ENCODE peak calls at places on chromosomes 1 and 21, in five cellular contexts. V, I, G, P and A are unnamed samples. For H3K4me1, the result is how much of the 10 kb centered on the place peaks cover.

GRCh38 chr1:109630881-109631512 is 11.4 kb downstream of the AMPD2 start:
- DNase-seq in G (peak), V (no peak), P (peak), I (no peak), A (no peak)

GRCh38 chr1:56490619-56491018 is 88.7 kb downstream of the PLPP3 start:
- DNase-seq in V (no peak), I (no peak), P (no peak), G (no peak), A (no peak)

GRCh38 chr21:14058566-14058965 is 152.2 kb downstream of the LIPI start:
- DNase-seq in V (no peak), P (no peak), I (peak), G (no peak), A (no peak)

GRCh38 chr1:46494910-46495309 is 5.3 kb downstream of the DMBX1 start:
- DNase-seq in P (no peak), V (no peak), G (no peak), I (no peak), A (no peak)

GRCh38 chr1:22529901-22530621 is 33.2 kb upstream of the EPHA8 start:
- DNase-seq in P (no peak), V (no peak), G (peak), I (no peak), A (no peak)

GRCh38 chr1:31152181-31152768 is 86.8 kb upstream of the PUM1 start:
- DNase-seq in P (no peak), I (no peak), G (no peak), V (peak), A (no peak)

GRCh38 chr21:44723177-44724131 is 12.1 kb upstream of the TSPEAR start:
- DNase-seq in V (no peak), P (no peak), I (peak), G (no peak), A (no peak)

GRCh38 chr1:20199410-20199809 is 13.1 kb upstream of the PLA2G2C start:
- DNase-seq in V (no peak), I (no peak), P (no peak), G (no peak), A (no peak)

GRCh38 chr1:115041654-115042053 is 12.0 kb downstream of the TSHB start:
- DNase-seq in P (no peak), V (no peak), I (no peak), G (no peak), A (no peak)

GRCh38 chr1:51336004-51336403 is 5.6 kb upstream of the TTC39A start:
- DNase-seq in V (no peak), I (no peak), P (no peak), G (no peak), A (no peak)

GRCh38 chr1:72037745-72038343 is 244.5 kb downstream of the NEGR1 start:
- DNase-seq in I (no peak), P (no peak), V (peak), G (no peak), A (no peak)

GRCh38 chr1:62294211-62294610 is 25.0 kb downstream of the KANK4 start:
- DNase-seq in P (peak), G (no peak), V (no peak), I (no peak), A (no peak)

GRCh38 chr1:245715291-245715701 is 560.5 kb downstream of the KIF26B start:
- DNase-seq in G (no peak), V (peak), I (no peak), P (no peak), A (no peak)

GRCh38 chr1:234719454-234720258 is 109.7 kb upstream of the IRF2BP2 start:
- DNase-seq in P (no peak), I (no peak), V (no peak), G (no peak), A (no peak)

GRCh38 chr1:1080122-1080753 is 6.1 kb upstream of the RNF223 start:
- DNase-seq in I (peak), G (peak), P (peak), V (peak), A (no peak)

GRCh38 chr1:28370220-28371010 is 875 bp downstream of the PHACTR4 start:
- DNase-seq in P (peak), V (peak), I (no peak), G (peak), A (no peak)

GRCh38 chr1:11407301-11407994 is 71.5 kb upstream of the DISP3 start:
- DNase-seq in G (no peak), V (no peak), P (no peak), I (no peak), A (peak)

GRCh38 chr1:116847688-116848531 is 61.8 kb upstream of the PTGFRN start:
- DNase-seq in P (no peak), G (peak), I (peak), V (peak), A (no peak)

GRCh38 chr1:88401283-88401682 is 282.8 kb upstream of the PKN2 start:
- DNase-seq in P (no peak), V (no peak), G (no peak), I (no peak), A (no peak)

GRCh38 chr21:38945536-38946245 is 140.0 kb downstream of the ETS2 start:
- DNase-seq in P (no peak), G (no peak), I (no peak), V (peak), A (no peak)

GRCh38 chr1:173590557-173590956 is 12.3 kb downstream of the SLC9C2 start:
- DNase-seq in I (no peak), P (no peak), V (no peak), G (no peak), A (no peak)

GRCh38 chr1:222749927-222750326 is 12.9 kb downstream of the FAM177B start:
- DNase-seq in I (no peak), V (no peak), G (no peak), P (peak), A (peak)

GRCh38 chr1:55214214-55214902 is 806 bp downstream of the USP24 start:
- DNase-seq in V (no peak), G (peak), I (peak), P (peak), A (no peak)

GRCh38 chr1:154479764-154480421 is 22.1 kb upstream of the TDRD10 start:
- DNase-seq in G (peak), I (no peak), V (peak), P (peak), A (peak)

GRCh38 chr1:7387053-7387861 is 383.8 kb upstream of the VAMP3 start:
- DNase-seq in I (peak), V (no peak), G (no peak), P (peak), A (no peak)

GRCh38 chr1:70487910-70488665 is 77.0 kb downstream of the CTH start:
- DNase-seq in V (peak), P (peak), G (no peak), I (no peak), A (peak)

GRCh38 chr1:110786802-110787327 is 86.1 kb upstream of the CD53 start:
- DNase-seq in I (no peak), V (no peak), P (no peak), G (no peak), A (no peak)

GRCh38 chr1:222441006-222441620 is 106.8 kb downstream of the HHIPL2 start:
- DNase-seq in P (no peak), G (no peak), I (no peak), V (peak), A (no peak)

GRCh38 chr1:27504588-27505419 is 14.8 kb upstream of the WASF2 start:
- DNase-seq in G (peak), I (peak), P (peak), V (peak), A (no peak)

GRCh38 chr1:29824478-29825273 is 588.4 kb downstream of the PTPRU start:
- DNase-seq in V (no peak), P (no peak), I (no peak), G (no peak), A (no peak)

GRCh38 chr1:116717318-116717717 is 36.9 kb upstream of the CD2 start:
- DNase-seq in I (no peak), P (no peak), G (no peak), V (no peak), A (no peak)

GRCh38 chr1:198499588-198499987 is 40.9 kb downstream of the ATP6V1G3 start:
- DNase-seq in G (no peak), I (no peak), V (peak), P (no peak), A (no peak)

GRCh38 chr1:41377397-41377796 is 16.2 kb downstream of the FOXO6 start:
- DNase-seq in V (no peak), G (no peak), I (peak), P (no peak), A (no peak)

GRCh38 chr1:209643295-209644020 is 8.8 kb downstream of the LAMB3 start:
- DNase-seq in V (no peak), P (no peak), I (peak), G (peak), A (no peak)

GRCh38 chr1:244327533-244327932 is 124.2 kb downstream of the ADSS2 start:
- DNase-seq in I (no peak), P (no peak), V (no peak), G (no peak), A (no peak)

GRCh38 chr1:244324176-244324883 is 127.4 kb downstream of the ADSS2 start:
- DNase-seq in V (no peak), I (no peak), P (no peak), G (no peak), A (no peak)

GRCh38 chr1:244326757-244327156 is 125.0 kb downstream of the ADSS2 start:
- DNase-seq in P (no peak), G (no peak), V (no peak), I (no peak), A (no peak)

GRCh38 chr1:244322791-244323521 is 128.8 kb downstream of the ADSS2 start:
- DNase-seq in I (no peak), G (peak), P (no peak), V (peak), A (peak)

GRCh38 chr1:244325056-244325764 is 126.5 kb downstream of the ADSS2 start:
- DNase-seq in G (no peak), V (peak), P (no peak), I (no peak), A (peak)
- H3K4me3 ChIP-seq in G (no peak), V (no peak), P (no peak), I (no peak), A (no peak)

DNA sequence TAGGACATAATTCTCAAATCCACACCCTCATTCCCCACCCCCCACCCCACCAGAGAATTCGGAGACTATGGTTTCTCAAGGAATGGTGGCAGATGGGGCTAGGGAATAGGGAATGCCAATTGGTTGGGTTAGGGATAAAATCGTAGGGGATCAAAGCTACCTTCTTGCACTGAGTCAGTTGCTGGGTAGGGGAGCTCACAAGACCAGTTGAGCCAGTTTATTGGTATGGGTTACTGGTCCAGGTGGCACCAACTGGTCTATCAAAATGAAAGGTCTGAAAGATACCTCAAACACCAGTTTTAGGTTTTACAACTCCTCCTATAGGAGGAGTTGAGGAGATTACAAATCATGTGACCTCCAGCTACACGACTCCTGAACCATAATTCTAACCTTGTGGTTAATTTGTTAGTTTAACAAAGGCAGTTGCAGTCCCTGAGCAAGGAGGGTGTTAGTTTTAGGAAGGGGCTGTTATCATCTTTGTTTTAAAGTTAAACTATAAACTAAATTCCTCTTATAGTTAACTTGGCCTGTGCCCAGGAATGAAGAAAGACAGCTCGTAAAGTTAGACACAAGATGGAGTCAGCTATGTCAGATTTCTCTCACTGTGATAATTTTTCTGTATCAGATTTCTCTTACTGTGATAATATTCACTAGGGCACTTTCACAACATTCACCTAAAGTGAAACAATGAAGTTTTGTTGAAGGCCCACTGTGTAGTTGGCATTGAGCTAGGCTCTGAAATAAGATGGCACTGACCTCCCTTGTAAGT is 2.5 kb downstream of the SHISAL2A start:
- DNase-seq in P (no peak), V (no peak), I (no peak), G (no peak), A (peak)
- H3K4me1 ChIP-seq in P (under half), V (under half), I (under half), G (under half), A (half or more)

DNA sequence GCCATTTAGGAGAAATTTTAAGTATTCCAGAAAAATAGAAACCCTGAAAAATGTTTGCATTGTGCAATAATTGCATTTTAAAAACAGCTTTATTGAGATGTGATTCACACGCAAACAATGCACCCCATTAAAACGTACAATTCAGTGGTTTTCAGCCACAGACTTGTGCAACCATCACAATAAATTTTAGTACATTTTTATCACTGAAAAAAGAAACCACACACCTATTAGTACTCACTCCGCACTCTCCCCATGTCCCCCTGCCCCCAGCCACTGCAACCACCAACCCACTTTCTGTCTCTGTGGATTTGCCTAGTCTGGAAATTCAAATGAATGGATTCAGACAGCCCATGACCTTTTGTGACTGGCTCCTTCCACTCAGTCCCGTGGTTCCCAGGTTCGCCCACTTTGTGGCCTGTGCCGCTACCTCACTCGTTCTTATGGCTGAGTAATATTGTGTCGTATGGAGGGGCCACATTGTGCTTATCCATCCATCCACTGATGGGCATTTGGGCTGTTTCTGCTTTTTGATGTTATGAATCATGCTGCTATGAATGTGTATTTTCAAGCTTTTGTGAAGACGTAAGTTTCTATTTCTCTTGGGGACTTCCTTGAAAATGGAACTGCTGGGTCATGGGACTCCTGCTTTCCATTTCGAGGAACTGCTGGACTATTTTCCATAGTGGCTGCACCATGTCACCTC is 147.7 kb upstream of the ARHGEF16 start:
- DNase-seq in I (no peak), P (no peak), G (no peak), V (peak), A (no peak)
- H3K4me3 ChIP-seq in I (no peak), P (no peak), G (no peak), V (no peak), A (no peak)

DNA sequence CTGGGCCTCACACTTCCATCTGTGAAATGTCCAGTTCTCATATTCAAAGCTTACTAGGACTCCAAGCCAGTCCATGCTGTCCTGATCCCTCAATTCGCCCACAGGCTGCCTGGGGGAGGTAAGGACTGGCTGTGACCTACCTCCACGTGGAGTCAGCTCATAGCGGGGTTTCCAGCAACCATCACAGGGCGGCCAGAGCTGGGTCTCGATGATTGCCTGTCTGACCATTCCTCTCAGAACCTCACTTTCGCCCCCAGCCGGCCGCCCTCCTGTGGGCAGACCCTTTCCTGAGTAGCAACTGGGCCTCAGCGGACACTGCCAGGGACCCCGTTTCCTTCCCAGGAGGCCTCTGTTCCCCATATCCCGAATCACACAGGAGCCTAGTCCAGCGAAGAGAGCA is 3.4 kb upstream of the RUNX3 start:
- DNase-seq in G (no peak), V (no peak), I (no peak), P (no peak), A (no peak)
- H3K4me1 ChIP-seq in G (under half), V (under half), I (under half), P (under half), A (under half)

GRCh38 chr21:26170471-26171309 is at the start of gene APP:
- DNase-seq in P (peak), V (peak), G (peak), I (peak), A (peak)

GRCh38 chr21:26165331-26165730 is 5.2 kb downstream of the APP start:
- DNase-seq in I (no peak), G (no peak), V (no peak), P (no peak), A (no peak)

GRCh38 chr21:26169061-26169610 is 1.4 kb downstream of the APP start:
- DNase-seq in V (peak), G (peak), P (peak), I (peak), A (peak)

GRCh38 chr21:26169611-26170470 is 729 bp downstream of the APP start:
- DNase-seq in G (peak), V (peak), I (peak), P (peak), A (peak)

DNA sequence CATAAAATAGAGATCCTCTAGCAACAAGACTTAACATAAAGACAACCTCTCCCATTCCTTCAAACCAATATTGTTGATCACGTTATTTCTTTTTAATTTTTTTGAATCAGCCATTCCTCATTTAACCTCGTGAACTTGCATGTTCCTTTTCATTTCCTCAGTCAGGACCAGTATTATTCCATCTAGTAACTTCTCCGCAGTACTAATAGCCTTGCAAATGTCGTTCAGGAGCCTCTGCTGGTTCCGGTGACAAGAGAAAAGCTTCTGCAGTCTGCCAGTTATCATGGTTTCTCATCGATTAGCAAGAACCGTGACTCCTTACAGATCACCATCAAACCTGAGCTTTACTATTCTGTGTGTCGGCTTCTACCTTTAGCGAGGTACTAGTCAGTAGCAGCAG is 3.0 kb downstream of the APP start:
- DNase-seq in P (no peak), V (no peak), G (no peak), I (no peak), A (no peak)
- H3K4me3 ChIP-seq in P (peak), V (no peak), G (no peak), I (peak), A (no peak)

GRCh38 chr1:187903223-187903622 is 1074.5 kb downstream of the PLA2G4A start:
- DNase-seq in I (no peak), G (no peak), P (no peak), V (peak), A (no peak)
- H3K4me1 ChIP-seq in I (under half), G (under half), P (under half), V (under half), A (under half)

GRCh38 chr1:248822148-248823032 is 3.3 kb downstream of the SH3BP5L start:
- DNase-seq in I (peak), V (no peak), G (no peak), P (no peak), A (no peak)

GRCh38 chr1:248823517-248824001 is 2.2 kb downstream of the SH3BP5L start:
- DNase-seq in P (no peak), I (no peak), V (peak), G (no peak), A (no peak)

GRCh38 chr1:248820041-248820585 is 5.6 kb downstream of the SH3BP5L start:
- DNase-seq in P (peak), G (no peak), V (no peak), I (no peak), A (no peak)

GRCh38 chr1:248821101-248821500 is 4.6 kb downstream of the SH3BP5L start:
- DNase-seq in P (peak), I (no peak), G (no peak), V (peak), A (no peak)

GRCh38 chr1:248821641-248822040 is 4.1 kb downstream of the SH3BP5L start:
- DNase-seq in G (no peak), I (no peak), P (no peak), V (no peak), A (no peak)
- H3K4me3 ChIP-seq in G (no peak), I (no peak), P (no peak), V (no peak), A (no peak)

DNA sequence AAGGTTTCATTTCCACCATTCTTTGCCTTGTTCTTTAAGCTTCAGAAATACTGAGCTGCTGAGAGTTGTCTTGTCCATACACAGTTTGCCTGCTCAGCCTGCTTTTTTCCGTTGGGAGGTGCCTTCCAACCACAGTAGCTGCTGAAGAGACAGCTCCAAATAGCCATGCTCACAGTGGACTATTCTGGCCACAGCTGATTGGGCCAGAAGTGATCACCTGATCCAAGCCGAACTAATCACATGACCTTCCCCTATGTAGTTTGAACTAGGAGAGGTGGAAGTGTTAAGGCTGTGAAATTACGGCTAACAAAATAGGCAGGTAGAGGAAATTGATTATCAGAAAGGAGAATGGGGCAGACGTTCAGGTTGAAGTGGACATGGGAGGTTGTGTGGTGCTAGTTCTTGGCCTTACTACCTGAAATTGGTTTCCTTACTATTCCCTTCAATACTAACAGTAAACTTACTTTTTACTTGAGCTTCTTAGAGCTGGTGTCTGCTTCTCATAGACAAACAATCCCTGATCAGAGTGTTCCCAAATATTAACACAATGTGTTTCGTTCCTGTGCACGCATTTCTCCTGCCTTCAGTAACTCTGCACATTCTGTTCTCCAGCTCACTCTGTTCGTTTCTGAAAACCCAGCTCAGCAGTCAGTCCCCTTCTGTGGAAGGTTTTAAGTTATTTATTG is 136.1 kb downstream of the RWDD3 start:
- DNase-seq in I (no peak), G (no peak), V (no peak), P (no peak), A (no peak)
- H3K4me1 ChIP-seq in I (under half), G (under half), V (under half), P (under half), A (under half)

GRCh38 chr21:30227633-30228404 is 11.9 kb upstream of the CLDN8 start:
- DNase-seq in P (no peak), V (peak), I (no peak), G (peak), A (no peak)
- H3K4me3 ChIP-seq in P (no peak), V (no peak), I (no peak), G (no peak), A (no peak)